ENCODE peak calls at places on chromosomes 16 and 17, in six cellular contexts. T is A549, L is progenitor cell of endocrine pancreas, G is cardiac fibroblast, Y is WERI-Rb-1, D is GM10248. F is an unnamed sample.

GRCh38 chr17:4215882-4216411 is 47.8 kb downstream of the ANKFY1 start:
- DNase-seq in Y (no peak), D (peak), T (no peak), G (peak), L (no peak), F (no peak)

GRCh38 chr17:82603981-82604448 is 44.2 kb downstream of the WDR45B start:
- DNase-seq in D (no peak), Y (no peak), G (peak), T (no peak), L (no peak), F (no peak)

GRCh38 chr16:89200124-89200849 is at the start of gene SLC22A31:
- DNase-seq in D (no peak), Y (no peak), L (no peak), G (no peak), T (no peak), F (no peak)

GRCh38 chr17:8283356-8283755 is 5.1 kb upstream of the RANGRF start:
- DNase-seq in L (no peak), Y (no peak), D (no peak), T (no peak), G (no peak), F (no peak)

GRCh38 chr16:89723279-89724250 is 2.2 kb downstream of the ZNF276 start:
- DNase-seq in G (no peak), Y (no peak), T (no peak), D (no peak), L (no peak), F (no peak)

GRCh38 chr17:82929011-82929622 is 89.3 kb upstream of the ZNF750 start:
- DNase-seq in G (no peak), D (no peak), L (no peak), Y (no peak), T (no peak), F (no peak)

GRCh38 chr17:57939797-57940196 is 15.4 kb downstream of the CUEDC1 start:
- DNase-seq in L (no peak), T (no peak), G (no peak), Y (no peak), D (peak), F (no peak)

GRCh38 chr17:49436174-49436573 is 21.5 kb upstream of the PHB1 start:
- DNase-seq in D (no peak), Y (no peak), L (no peak), G (no peak), T (no peak), F (no peak)

GRCh38 chr16:15757630-15758251 is 99.1 kb downstream of the MYH11 start:
- DNase-seq in Y (peak), D (no peak), G (no peak), L (no peak), T (no peak), F (no peak)

GRCh38 chr16:825298-826061 is 24.9 kb upstream of the GNG13 start:
- DNase-seq in T (no peak), G (no peak), L (no peak), Y (no peak), D (no peak), F (no peak)

GRCh38 chr17:51263001-51263400 is 2.7 kb downstream of the UTP18 start:
- DNase-seq in G (peak), L (no peak), D (no peak), T (no peak), Y (no peak), F (no peak)

GRCh38 chr17:45016823-45017222 is 34.6 kb downstream of the DCAKD start:
- DNase-seq in G (no peak), L (no peak), Y (peak), T (peak), D (no peak), F (no peak)

GRCh38 chr16:301950-302349 is 19.0 kb downstream of the PDIA2 start:
- DNase-seq in G (no peak), D (no peak), L (no peak), T (no peak), Y (no peak), F (no peak)

GRCh38 chr17:74160656-74161500 is 42.6 kb upstream of the RPL38 start:
- DNase-seq in T (no peak), G (no peak), D (no peak), L (no peak), Y (no peak), F (peak)

GRCh38 chr17:17757391-17757791 is 76.1 kb downstream of the RAI1 start:
- DNase-seq in T (no peak), D (no peak), L (no peak), G (no peak), Y (no peak), F (no peak)

GRCh38 chr16:74942977-74943918 is 41.7 kb downstream of the WDR59 start:
- DNase-seq in L (no peak), T (no peak), D (no peak), Y (no peak), G (no peak), F (no peak)

GRCh38 chr17:77613181-77613580 is 345.3 kb upstream of the TNRC6C start:
- DNase-seq in D (no peak), L (no peak), T (no peak), Y (no peak), G (no peak), F (no peak)

GRCh38 chr17:49078248-49078647 is 54.3 kb upstream of the B4GALNT2 start:
- DNase-seq in Y (no peak), L (no peak), D (no peak), G (no peak), T (no peak), F (no peak)

GRCh38 chr16:67110136-67110847 is 551 bp downstream of the PHAF1 start:
- DNase-seq in L (no peak), D (peak), Y (no peak), G (no peak), T (no peak), F (no peak)

GRCh38 chr16:22372882-22373661 is 1.3 kb downstream of the CDR2 start:
- DNase-seq in L (no peak), Y (no peak), G (peak), D (no peak), T (no peak), F (no peak)

GRCh38 chr16:1257561-1258217 is 1.8 kb downstream of the TPSD1 start:
- DNase-seq in D (no peak), Y (no peak), G (no peak), L (no peak), T (no peak), F (no peak)

GRCh38 chr16:31182391-31182790 is 2.5 kb downstream of the FUS start:
- DNase-seq in T (no peak), D (no peak), Y (no peak), L (no peak), G (no peak), F (no peak)

GRCh38 chr17:79011451-79012147 is 2.0 kb upstream of the CANT1 start:
- DNase-seq in G (peak), T (no peak), Y (no peak), D (no peak), L (no peak), F (no peak)

GRCh38 chr17:65228734-65229390 is 91.7 kb downstream of the RGS9 start:
- DNase-seq in L (no peak), T (no peak), Y (no peak), G (peak), D (peak), F (no peak)

GRCh38 chr17:64418506-64419339 is 28.1 kb upstream of the PECAM1 start:
- DNase-seq in D (peak), L (no peak), T (peak), Y (no peak), G (peak), F (no peak)

GRCh38 chr16:71761097-71761496 is 36.6 kb upstream of the PHLPP2 start:
- DNase-seq in D (no peak), Y (no peak), L (no peak), G (no peak), T (no peak), F (no peak)

GRCh38 chr17:38431343-38432145 is 3.3 kb downstream of the ARHGAP23 start:
- DNase-seq in D (no peak), Y (no peak), T (no peak), L (no peak), G (no peak), F (no peak)

GRCh38 chr17:1498869-1499268 is 6.4 kb upstream of the MYO1C start:
- DNase-seq in Y (no peak), T (no peak), G (peak), L (no peak), D (no peak), F (no peak)

GRCh38 chr16:26261621-26262020 is 569.9 kb downstream of the HS3ST4 start:
- DNase-seq in D (no peak), G (no peak), L (no peak), Y (no peak), T (no peak), F (no peak)

GRCh38 chr17:67212716-67213417 is 32.1 kb downstream of the HELZ start:
- DNase-seq in L (no peak), Y (no peak), G (peak), T (no peak), D (no peak), F (no peak)

GRCh38 chr17:7922499-7923289 is 6.6 kb upstream of the RNF227 start:
- DNase-seq in Y (no peak), L (peak), G (peak), T (peak), D (peak), F (no peak)

GRCh38 chr16:19400709-19401108 is 17.0 kb upstream of the TMC5 start:
- DNase-seq in T (no peak), Y (peak), D (no peak), L (no peak), G (no peak), F (no peak)

GRCh38 chr17:79861371-79862216 is 22.4 kb upstream of the CBX4 start:
- DNase-seq in D (no peak), T (no peak), L (no peak), G (no peak), Y (no peak), F (no peak)

GRCh38 chr17:74842146-74842598 is 17.5 kb downstream of the GRIN2C start:
- DNase-seq in G (no peak), Y (peak), L (no peak), T (no peak), D (no peak), F (no peak)

GRCh38 chr17:601462-602303 is 113.0 kb downstream of the VPS53 start:
- DNase-seq in L (no peak), Y (no peak), T (no peak), G (no peak), D (no peak), F (no peak)

DNA sequence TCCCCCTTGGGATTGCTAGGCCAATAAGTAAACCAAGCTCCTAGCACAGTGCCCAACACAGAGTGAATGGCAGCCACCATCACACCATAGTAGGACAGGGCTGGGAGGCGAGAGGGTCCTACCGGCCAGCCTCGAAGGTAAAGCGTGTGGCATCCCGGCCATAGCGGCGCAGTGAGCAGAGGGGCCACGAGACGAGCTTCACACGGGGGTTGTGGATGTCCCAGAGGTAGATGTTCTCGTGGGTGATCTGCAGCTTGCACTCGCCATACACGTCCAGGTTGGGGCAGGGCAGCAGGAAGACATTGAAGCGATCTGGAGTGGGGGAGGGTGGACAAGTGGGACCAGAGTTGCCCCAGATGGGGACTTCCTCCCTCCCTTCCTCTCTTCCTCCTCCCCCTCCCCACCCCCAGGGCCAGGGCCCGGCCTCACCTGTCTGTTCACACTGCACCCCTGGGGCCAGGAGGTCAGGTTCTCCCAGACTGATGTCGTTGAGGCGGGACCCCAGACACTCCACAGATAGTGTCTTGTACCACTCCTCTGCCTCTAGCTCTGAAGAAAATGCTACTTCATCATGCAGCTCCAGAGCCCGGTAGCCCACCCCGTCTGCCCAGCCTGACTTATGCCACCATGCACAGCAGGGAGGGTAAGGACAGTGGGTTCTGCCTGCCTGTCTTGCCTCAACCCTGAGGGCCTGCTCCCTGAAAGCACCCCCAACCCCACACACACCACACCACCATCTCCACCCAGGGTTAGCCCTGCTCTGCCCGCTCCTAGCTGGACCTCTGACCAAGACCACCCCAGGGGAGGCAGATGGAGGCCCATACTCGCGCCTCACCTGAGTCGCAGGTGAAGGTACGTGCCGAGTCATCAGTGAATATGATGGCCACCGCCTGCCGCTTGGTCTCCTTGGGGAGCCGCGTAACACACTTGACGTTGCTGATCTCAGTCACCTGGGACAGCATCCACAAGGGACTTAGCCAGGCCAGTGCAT is 11.3 kb downstream of the DOK4 start:
- DNase-seq in G (no peak), L (no peak), Y (no peak), D (no peak), T (no peak), F (no peak)
- TF ChIP-seq CTCF in G (no peak), L (no peak), Y (no peak), D (no peak), T (no peak), F (no peak)

GRCh38 chr17:43327421-43327820 is 71.4 kb upstream of the ARL4D start:
- DNase-seq in Y (no peak), T (no peak), D (no peak), L (no peak), G (no peak), F (no peak)

GRCh38 chr17:43327834-43328420 is 70.9 kb upstream of the ARL4D start:
- DNase-seq in Y (no peak), G (no peak), L (no peak), T (no peak), D (no peak), F (no peak)

GRCh38 chr17:43328650-43329049 is 70.1 kb upstream of the ARL4D start:
- DNase-seq in G (no peak), T (no peak), L (no peak), Y (no peak), D (no peak), F (no peak)

GRCh38 chr17:43326490-43327275 is 72.1 kb upstream of the ARL4D start:
- DNase-seq in T (no peak), L (no peak), Y (no peak), D (no peak), G (no peak), F (no peak)

DNA sequence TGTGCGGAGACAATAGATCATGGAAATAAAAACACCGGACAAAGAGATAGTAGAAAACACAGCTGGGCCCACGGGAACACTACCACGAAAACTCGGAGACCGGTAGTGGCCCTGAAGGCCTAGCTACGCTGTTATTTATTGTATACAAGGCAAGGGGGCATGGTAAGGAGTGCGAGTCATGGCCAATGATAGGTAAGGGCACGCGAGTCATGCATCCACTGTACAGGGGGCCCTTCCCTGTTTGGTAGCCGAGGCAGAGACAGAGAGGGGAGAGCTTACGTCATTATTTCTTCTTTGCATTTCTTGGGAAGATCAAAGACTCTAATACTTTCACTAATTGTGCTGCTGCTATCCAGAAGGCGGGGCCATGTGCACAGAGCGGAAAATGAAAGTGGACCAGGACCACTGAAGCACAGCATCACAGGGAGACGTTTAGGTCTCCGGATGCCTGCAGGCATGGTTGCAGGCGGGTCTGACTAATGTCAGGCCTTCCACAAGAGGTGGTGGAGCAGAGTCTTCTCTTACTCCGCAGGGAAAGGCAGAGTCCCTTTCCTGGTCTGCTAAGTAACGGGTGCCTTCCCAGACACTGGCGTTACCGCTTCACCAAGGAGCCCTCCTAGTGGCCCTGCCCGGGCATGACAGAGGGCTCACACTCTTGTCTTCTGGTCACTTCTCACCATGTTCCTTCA is 74.4 kb upstream of the ARL4D start:
- DNase-seq in L (no peak), Y (no peak), D (no peak), T (peak), G (no peak), F (no peak)
- TF ChIP-seq CTCF in L (peak), Y (peak), D (peak), T (no peak), G (peak), F (peak)

DNA sequence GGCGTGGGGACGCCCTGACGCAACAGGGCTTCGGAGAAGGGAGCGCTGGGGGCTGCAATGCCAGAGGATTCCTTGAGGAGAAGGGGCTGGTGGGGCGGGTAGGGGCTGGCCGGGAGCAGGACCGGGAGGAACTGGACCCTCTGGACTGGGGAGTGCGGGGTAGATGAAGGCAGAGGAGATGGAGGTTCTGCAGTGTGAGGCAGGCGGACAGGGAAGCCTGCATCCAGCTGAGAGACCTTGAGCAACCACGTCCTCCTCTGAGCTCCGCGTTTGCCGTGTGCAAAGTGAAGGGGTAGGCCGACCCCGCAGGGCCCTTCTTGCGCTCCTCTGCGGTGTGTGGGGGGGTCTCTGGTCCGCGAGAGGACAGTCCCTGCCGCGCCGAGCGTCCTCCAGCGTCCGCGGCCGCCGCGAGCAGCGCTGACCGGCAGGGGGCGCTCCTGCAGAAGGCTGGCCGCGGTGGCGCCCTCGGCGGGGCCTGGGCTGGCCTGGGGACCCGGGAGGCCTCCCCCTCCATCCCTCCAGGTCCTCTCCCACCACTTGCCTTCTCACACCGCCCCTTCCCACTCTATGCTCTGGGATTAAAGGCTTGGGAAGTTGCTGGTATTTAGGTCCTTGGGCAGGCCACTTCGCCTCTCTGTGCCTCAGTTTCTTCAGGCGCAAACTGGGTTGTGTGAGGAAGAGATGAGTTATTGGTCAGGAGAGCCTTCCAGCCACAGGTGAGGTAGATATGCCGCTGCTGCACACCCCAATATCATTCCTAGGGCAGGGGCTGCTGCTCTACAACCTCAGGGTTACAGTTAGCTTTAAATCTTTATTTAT is 9.6 kb upstream of the WNT9B start:
- DNase-seq in T (no peak), G (no peak), Y (peak), L (peak), D (no peak), F (no peak)
- TF ChIP-seq CTCF in T (peak), G (peak), Y (peak), L (peak), D (peak), F (peak)

DNA sequence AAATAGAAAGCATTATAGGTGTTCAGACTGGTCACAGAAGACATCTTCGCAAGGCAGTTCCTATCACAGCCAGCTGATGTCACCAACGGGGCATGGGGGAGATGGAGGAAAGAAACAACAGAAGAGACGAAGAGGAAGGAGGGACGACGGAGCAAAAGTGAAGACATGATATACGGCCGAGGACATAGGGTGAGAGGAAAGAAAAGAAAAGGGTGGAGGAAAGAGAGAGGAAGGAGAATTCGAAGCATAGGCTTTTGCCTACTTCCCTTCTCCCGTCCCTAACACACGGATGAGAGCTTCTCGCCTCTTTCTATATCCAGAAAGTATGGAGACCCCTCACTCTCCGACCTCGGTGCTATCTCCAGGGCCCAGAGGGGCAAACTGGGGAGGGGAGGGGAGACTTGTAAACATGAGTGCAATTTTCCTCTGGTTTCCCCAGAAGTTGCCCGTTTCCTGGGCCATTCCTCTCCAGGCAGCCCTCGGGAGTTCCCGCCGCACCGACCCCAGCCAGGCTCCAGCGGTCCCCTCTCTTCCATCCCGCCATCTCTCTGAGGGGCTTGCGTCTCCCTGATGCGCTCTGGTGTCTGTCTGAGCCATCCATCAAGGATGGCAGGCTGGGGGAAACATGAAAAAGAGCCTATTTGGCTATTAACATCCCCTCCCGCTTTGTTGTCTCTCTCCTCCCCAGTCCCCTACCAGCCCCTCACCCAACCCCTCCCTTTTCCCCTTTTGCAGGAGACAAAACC is 26.0 kb downstream of the COPZ2 start:
- DNase-seq in T (peak), G (peak), D (peak), Y (peak), L (no peak), F (no peak)
- TF ChIP-seq CTCF in T (peak), G (peak), D (peak), Y (peak), L (peak), F (peak)

GRCh38 chr16:82641336-82641984 is 14.7 kb downstream of the CDH13 start:
- DNase-seq in T (no peak), D (no peak), L (no peak), G (peak), Y (no peak), F (no peak)
- TF ChIP-seq CTCF in T (no peak), D (peak), L (no peak), G (peak), Y (peak), F (peak)

DNA sequence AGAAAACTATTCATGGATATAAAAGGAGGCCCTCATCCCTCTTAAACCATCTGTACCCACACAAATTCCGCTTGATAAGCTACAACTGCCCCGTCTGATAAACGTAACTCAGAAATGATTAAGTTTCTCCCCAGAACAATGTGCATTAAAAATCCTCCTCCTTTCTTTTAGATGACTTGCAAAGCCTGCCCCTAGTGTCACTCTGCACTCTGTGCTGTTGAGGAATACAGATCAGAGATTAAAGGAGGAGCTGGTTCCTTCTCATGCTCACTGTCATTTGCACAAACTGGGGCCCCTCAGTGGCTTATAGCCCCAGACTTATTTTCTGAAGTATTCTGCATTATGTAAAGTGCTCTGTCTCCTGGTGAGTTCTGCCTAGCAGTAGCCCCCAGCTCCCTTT is 33.3 kb downstream of the CDRT15 start:
- DNase-seq in T (no peak), L (no peak), D (no peak), Y (peak), G (peak), F (peak)
- TF ChIP-seq CTCF in T (peak), L (peak), D (peak), Y (peak), G (peak), F (peak)

F was measured in osteocyte.